ENCODE peak calls at places on chromosomes 2 and 18, in ten cellular contexts. C is hippocampal formation; G is stimulated activated CD4-positive, alpha-beta T cell treated with anti-CD3 and anti-CD28 coated beads, Interleukin-4, amount 100 ng/mL, for 48 hours; M is activated gamma-delta T cell treated with anti-CD3 and anti-CD28 coated beads, Interleukin-2, amount 50 U/mL, for 16 hours; Z is retina; B is MM.1S; V is activated CD4-positive, alpha-beta T cell treated with anti-CD3 and anti-CD28 coated beads, Interleukin-2, amount 50 U/mL, for 24 hours; U is retinal pigment epithelial cell; F is A673; Y is hypothalamus. W is an unnamed sample.

GRCh38 chr2:85794491-85795121 is 40.8 kb downstream of the ATOH8 start:
- DNase-seq in C (no peak), G (no peak), M (no peak), Z (no peak), B (no peak), V (no peak), U (no peak), F (no peak), Y (no peak), W (no peak)

GRCh38 chr2:239554761-239555565 is 154.1 kb upstream of the HDAC4 start:
- DNase-seq in C (no peak), G (no peak), M (no peak), Z (no peak), B (no peak), V (no peak), U (no peak), F (no peak), Y (no peak), W (no peak)

GRCh38 chr18:39057423-39058057 is 1491.9 kb upstream of the CELF4 start:
- DNase-seq in C (no peak), G (no peak), M (no peak), Z (no peak), B (no peak), V (no peak), U (peak), F (no peak), Y (no peak), W (no peak)

GRCh38 chr2:98769784-98770183 is 38.9 kb upstream of the MGAT4A start:
- DNase-seq in C (no peak), G (no peak), M (no peak), Z (no peak), B (no peak), V (no peak), U (no peak), F (no peak), Y (no peak), W (no peak)

GRCh38 chr2:155205201-155205600 is 506.7 kb downstream of the KCNJ3 start:
- DNase-seq in C (no peak), G (no peak), M (no peak), Z (no peak), B (no peak), V (no peak), U (no peak), F (no peak), Y (no peak), W (no peak)

GRCh38 chr18:68703326-68703725 is 11.6 kb downstream of the TMX3 start:
- DNase-seq in C (no peak), G (no peak), M (no peak), Z (no peak), B (no peak), V (no peak), U (no peak), F (peak), Y (no peak), W (no peak)

GRCh38 chr2:221402072-221402471 is 170.0 kb downstream of the EPHA4 start:
- DNase-seq in C (no peak), G (no peak), M (no peak), Z (no peak), B (no peak), V (no peak), U (peak), F (no peak), Y (no peak), W (peak)

GRCh38 chr18:57107141-57107832 is 39.6 kb upstream of the BOD1L2 start:
- DNase-seq in C (peak), G (no peak), M (no peak), Z (no peak), B (peak), V (no peak), U (no peak), F (peak), Y (no peak), W (peak)

GRCh38 chr2:123808243-123808642 is 216.8 kb upstream of the CNTNAP5 start:
- DNase-seq in C (no peak), G (no peak), M (no peak), Z (no peak), B (no peak), V (no peak), U (no peak), F (no peak), Y (no peak), W (no peak)

GRCh38 chr2:207243601-207244000 is 77.9 kb upstream of the KLF7 start:
- DNase-seq in C (no peak), G (no peak), M (no peak), Z (no peak), B (peak), V (no peak), U (no peak), F (no peak), Y (no peak), W (no peak)

GRCh38 chr2:11691071-11691660 is 21.2 kb upstream of the NTSR2 start:
- DNase-seq in C (no peak), G (no peak), M (no peak), Z (no peak), B (no peak), V (no peak), U (no peak), F (no peak), Y (no peak), W (no peak)

GRCh38 chr2:131016826-131017596 is 76.2 kb downstream of the FAM168B start:
- DNase-seq in C (no peak), G (no peak), M (no peak), Z (no peak), B (no peak), V (no peak), U (peak), F (no peak), Y (no peak), W (no peak)

GRCh38 chr2:41326801-41327200 is 721.0 kb upstream of the PKDCC start:
- DNase-seq in C (no peak), G (no peak), M (no peak), Z (peak), B (no peak), V (no peak), U (peak), F (no peak), Y (no peak), W (no peak)

GRCh38 chr2:217360781-217361485 is 501.1 kb upstream of the TNP1 start:
- DNase-seq in C (no peak), G (no peak), M (no peak), Z (no peak), B (no peak), V (no peak), U (no peak), F (peak), Y (no peak), W (peak)

GRCh38 chr2:12317853-12318426 is 398.8 kb upstream of the TRIB2 start:
- DNase-seq in C (no peak), G (no peak), M (no peak), Z (no peak), B (no peak), V (no peak), U (no peak), F (peak), Y (no peak), W (peak)

GRCh38 chr18:47756364-47757016 is 174.0 kb downstream of the SMAD2 start:
- DNase-seq in C (peak), G (peak), M (peak), Z (peak), B (peak), V (no peak), U (no peak), F (peak), Y (no peak), W (peak)

GRCh38 chr2:132692816-132693215 is 22.8 kb upstream of the LYPD1 start:
- DNase-seq in C (no peak), G (no peak), M (no peak), Z (no peak), B (no peak), V (no peak), U (no peak), F (no peak), Y (no peak), W (no peak)

GRCh38 chr2:208359632-208359986 is 47.0 kb upstream of the PTH2R start:
- DNase-seq in C (no peak), G (no peak), M (no peak), Z (no peak), B (no peak), V (no peak), U (no peak), F (no peak), Y (no peak), W (no peak)

GRCh38 chr2:209577376-209578357 is 153.8 kb downstream of the MAP2 start:
- DNase-seq in C (no peak), G (no peak), M (no peak), Z (peak), B (peak), V (no peak), U (no peak), F (peak), Y (no peak), W (peak)

GRCh38 chr2:118249970-118250369 is 161.7 kb downstream of the INSIG2 start:
- DNase-seq in C (no peak), G (no peak), M (no peak), Z (no peak), B (no peak), V (no peak), U (no peak), F (no peak), Y (no peak), W (peak)

GRCh38 chr2:152762202-152762601 is 43.8 kb downstream of the ARL6IP6 start:
- DNase-seq in C (no peak), G (no peak), M (no peak), Z (no peak), B (no peak), V (no peak), U (no peak), F (peak), Y (no peak), W (peak)

GRCh38 chr2:230582851-230583283 is 129.8 kb upstream of the CAB39 start:
- DNase-seq in C (no peak), G (no peak), M (no peak), Z (no peak), B (no peak), V (no peak), U (no peak), F (no peak), Y (no peak), W (peak)

GRCh38 chr2:105873721-105874120 is 129.0 kb downstream of the NCK2 start:
- DNase-seq in C (no peak), G (no peak), M (peak), Z (no peak), B (no peak), V (no peak), U (peak), F (no peak), Y (no peak), W (peak)

GRCh38 chr18:54357082-54357659 is 487 bp downstream of the STARD6 start:
- DNase-seq in C (peak), G (no peak), M (no peak), Z (no peak), B (no peak), V (no peak), U (no peak), F (no peak), Y (no peak), W (no peak)

GRCh38 chr2:175600024-175600831 is 401.8 kb downstream of the LNPK start:
- DNase-seq in C (no peak), G (no peak), M (no peak), Z (peak), B (no peak), V (no peak), U (peak), F (peak), Y (no peak), W (peak)